ENCODE peak calls at places on chromosome 2, in six cellular contexts. A, Y, S, L, B and F are unnamed samples.

GRCh38 chr2:72080286-72081145 is 67.1 kb downstream of the CYP26B1 start:
- DNase-seq in A (no peak), Y (no peak), S (no peak), L (no peak), B (no peak), F (no peak)

GRCh38 chr2:229206548-229206947 is 64.5 kb downstream of the PID1 start:
- DNase-seq in A (no peak), Y (no peak), S (no peak), L (no peak), B (no peak), F (no peak)

GRCh38 chr2:102258386-102259074 is 52.8 kb upstream of the IL1RL1 start:
- DNase-seq in A (peak), Y (no peak), S (no peak), L (peak), B (peak), F (no peak)

GRCh38 chr2:152755029-152755428 is 36.6 kb downstream of the ARL6IP6 start:
- DNase-seq in A (peak), Y (no peak), S (no peak), L (peak), B (peak), F (no peak)

GRCh38 chr2:18883626-18884456 is 294.5 kb upstream of the NT5C1B start:
- DNase-seq in A (no peak), Y (no peak), S (no peak), L (peak), B (peak), F (no peak)

GRCh38 chr2:164205347-164205746 is 415.9 kb downstream of the GRB14 start:
- DNase-seq in A (no peak), Y (no peak), S (no peak), L (peak), B (peak), F (no peak)

GRCh38 chr2:172427990-172428840 is 829 bp downstream of the ITGA6 start:
- DNase-seq in A (no peak), Y (no peak), S (no peak), L (peak), B (peak), F (no peak)

GRCh38 chr2:86825728-86826386 is 35.1 kb upstream of the CD8A start:
- DNase-seq in A (no peak), Y (no peak), S (no peak), L (no peak), B (no peak), F (no peak)

GRCh38 chr2:70946832-70947442 is 11.2 kb downstream of the ATP6V1B1 start:
- DNase-seq in A (no peak), Y (peak), S (no peak), L (peak), B (peak), F (no peak)

GRCh38 chr2:214126135-214126534 is 284.7 kb upstream of the VWC2L start:
- DNase-seq in A (no peak), Y (no peak), S (no peak), L (no peak), B (peak), F (no peak)

GRCh38 chr2:218995561-218995960 is 2.3 kb upstream of the CRYBA2 start:
- DNase-seq in A (no peak), Y (no peak), S (no peak), L (no peak), B (no peak), F (no peak)

GRCh38 chr2:103875111-103875510 is 978.8 kb upstream of the POU3F3 start:
- DNase-seq in A (no peak), Y (no peak), S (no peak), L (no peak), B (no peak), F (no peak)

GRCh38 chr2:47070920-47071824 is 83.9 kb downstream of the STPG4 start:
- DNase-seq in A (peak), Y (peak), S (peak), L (peak), B (peak), F (peak)

GRCh38 chr2:567865-568638 is 109.2 kb downstream of the TMEM18 start:
- DNase-seq in A (peak), Y (peak), S (no peak), L (no peak), B (peak), F (no peak)

GRCh38 chr2:86298411-86299390 is 38.7 kb downstream of the REEP1 start:
- DNase-seq in A (no peak), Y (no peak), S (no peak), L (peak), B (peak), F (no peak)

GRCh38 chr2:1846046-1847015 is 102.0 kb upstream of the PXDN start:
- DNase-seq in A (no peak), Y (peak), S (no peak), L (no peak), B (no peak), F (no peak)

GRCh38 chr2:29082804-29083495 is 8.6 kb upstream of the PCARE start:
- DNase-seq in A (no peak), Y (no peak), S (no peak), L (no peak), B (no peak), F (no peak)

GRCh38 chr2:174846941-174847938 is 83.0 kb upstream of the CHRNA1 start:
- DNase-seq in A (no peak), Y (no peak), S (no peak), L (peak), B (peak), F (no peak)

GRCh38 chr2:153287109-153287801 is 191.3 kb downstream of the RPRM start:
- DNase-seq in A (no peak), Y (no peak), S (no peak), L (peak), B (no peak), F (no peak)

GRCh38 chr2:85794491-85795121 is 40.8 kb downstream of the ATOH8 start:
- DNase-seq in A (no peak), Y (peak), S (no peak), L (no peak), B (no peak), F (no peak)

GRCh38 chr2:159650574-159650973 is 34.2 kb upstream of the BAZ2B start:
- DNase-seq in A (no peak), Y (no peak), S (no peak), L (peak), B (no peak), F (no peak)

GRCh38 chr2:196372811-196373664 is 201.7 kb upstream of the STK17B start:
- DNase-seq in A (no peak), Y (no peak), S (no peak), L (no peak), B (peak), F (no peak)

GRCh38 chr2:240154606-240155005 is 14.1 kb upstream of the OTOS start:
- DNase-seq in A (no peak), Y (no peak), S (no peak), L (no peak), B (no peak), F (no peak)

DNA sequence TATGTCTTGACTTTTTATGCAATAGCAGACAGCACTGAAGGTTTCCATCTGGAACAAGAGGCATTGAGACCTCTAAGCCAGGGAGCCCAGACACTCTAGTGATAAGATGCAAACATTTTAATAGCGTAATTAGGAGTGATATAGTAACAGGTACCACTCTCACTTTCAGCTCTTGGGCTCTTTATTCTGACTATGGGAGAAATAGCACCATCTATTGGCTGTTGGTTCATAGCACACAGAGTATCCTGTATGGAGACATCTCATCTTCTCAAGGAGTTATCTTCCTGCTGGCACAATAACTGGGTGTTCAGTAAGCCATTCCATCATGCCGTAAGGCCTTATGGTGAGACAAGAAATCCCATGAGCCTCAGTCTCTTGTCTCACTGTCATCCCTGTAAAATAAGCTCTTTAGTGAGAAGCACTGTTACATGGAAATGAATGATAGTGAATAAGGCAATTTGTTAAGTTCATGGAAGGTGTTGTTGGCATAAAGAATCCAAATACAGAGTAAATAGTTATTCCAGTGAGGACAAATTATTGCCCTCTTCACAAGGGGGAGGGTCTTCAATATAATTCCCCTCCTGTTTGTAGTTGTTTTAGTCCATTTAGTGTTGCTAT is 48.3 kb downstream of the THUMPD2 start:
- DNase-seq in A (no peak), Y (no peak), S (no peak), L (peak), B (peak), F (no peak)
- TF ChIP-seq CTCF in A (peak), Y (no peak), S (no peak), L (peak), B (peak), F (no peak)

GRCh38 chr2:234564719-234565118 is 67.8 kb upstream of the ARL4C start:
- DNase-seq in A (no peak), Y (no peak), S (no peak), L (no peak), B (peak), F (no peak)
- TF ChIP-seq CTCF in A (peak), Y (no peak), S (no peak), L (peak), B (no peak), F (no peak)

DNA sequence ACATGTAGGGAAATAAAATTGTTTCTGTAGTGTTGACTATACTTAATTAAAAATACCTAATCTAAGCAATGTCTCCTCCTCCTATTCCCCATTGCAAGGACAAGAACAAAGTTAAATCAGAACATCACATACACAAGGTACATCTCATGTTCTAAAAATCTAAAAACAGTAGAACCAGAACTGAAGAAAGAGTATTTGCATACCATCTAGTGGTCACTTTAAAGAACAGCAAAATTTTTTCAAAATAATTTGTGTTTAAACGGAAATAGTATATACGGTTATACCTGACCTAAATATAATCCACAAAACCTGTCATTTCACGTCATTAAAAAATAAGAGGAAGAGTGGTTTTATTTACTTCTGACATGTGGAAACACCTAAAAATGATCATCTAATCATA is 294.3 kb upstream of the KCNH7 start:
- DNase-seq in A (peak), Y (no peak), S (no peak), L (peak), B (peak), F (no peak)
- TF ChIP-seq CTCF in A (peak), Y (no peak), S (no peak), L (peak), B (peak), F (no peak)

GRCh38 chr2:73175663-73176204 is 26.6 kb upstream of the NOTO start:
- DNase-seq in A (no peak), Y (peak), S (peak), L (no peak), B (peak), F (peak)
- TF ChIP-seq CTCF in A (no peak), Y (no peak), S (no peak), L (no peak), B (no peak), F (no peak)